ENCODE peak calls at places on chromosomes 12 and 14, in four cellular contexts. V, M, E and W are unnamed samples.

GRCh38 chr14:104322531-104323466 is 184.4 kb downstream of the KIF26A start:
- DNase-seq in V (no peak), M (no peak), E (no peak), W (no peak)

GRCh38 chr14:34676516-34677211 is 37.7 kb downstream of the CFL2 start:
- DNase-seq in V (no peak), M (no peak), E (no peak), W (no peak)

GRCh38 chr12:123453165-123453564 is 4.8 kb upstream of the SNRNP35 start:
- DNase-seq in V (no peak), M (no peak), E (no peak), W (no peak)

GRCh38 chr14:71290960-71291466 is 383.8 kb downstream of the PCNX1 start:
- DNase-seq in V (no peak), M (peak; percentile 58), E (no peak), W (no peak)

GRCh38 chr14:35347323-35348043 is 55.3 kb downstream of the PSMA6 start:
- DNase-seq in V (no peak), M (no peak), E (no peak), W (no peak)

GRCh38 chr12:110176745-110177144 is 52.6 kb downstream of the IFT81 start:
- DNase-seq in V (no peak), M (no peak), E (no peak), W (no peak)

GRCh38 chr12:46402861-46403731 is 30.5 kb upstream of the SLC38A2 start:
- DNase-seq in V (no peak), M (no peak), E (no peak), W (no peak)

GRCh38 chr12:67541625-67541991 is 106.9 kb upstream of the DYRK2 start:
- DNase-seq in V (no peak), M (no peak), E (no peak), W (no peak)

GRCh38 chr12:128258866-128259555 is 8.0 kb upstream of the TMEM132C start:
- DNase-seq in V (no peak), M (no peak), E (no peak), W (no peak)

GRCh38 chr12:28951941-28952340 is 197.1 kb upstream of the FAR2 start:
- DNase-seq in V (no peak), M (no peak), E (no peak), W (no peak)

GRCh38 chr12:58463050-58463449 is 457.3 kb downstream of the LRIG3 start:
- DNase-seq in V (no peak), M (no peak), E (no peak), W (no peak)

GRCh38 chr14:33629721-33630287 is 321.1 kb downstream of the EGLN3 start:
- DNase-seq in V (no peak), M (no peak), E (no peak), W (no peak)

GRCh38 chr12:62317017-62317416 is 56.8 kb downstream of the USP15 start:
- DNase-seq in V (no peak), M (no peak), E (no peak), W (no peak)

GRCh38 chr14:102568115-102568614 is 24.3 kb upstream of the RCOR1 start:
- DNase-seq in V (no peak), M (no peak), E (no peak), W (no peak)

GRCh38 chr14:73696466-73697390 is 17.5 kb downstream of the PNMA1 start:
- DNase-seq in V (no peak), M (peak; percentile 88), E (no peak), W (no peak)

GRCh38 chr12:91023326-91024004 is 18.7 kb upstream of the EPYC start:
- DNase-seq in V (no peak), M (no peak), E (no peak), W (no peak)

GRCh38 chr14:65103150-65103760 is 938 bp upstream of the MAX start:
- DNase-seq in V (no peak), M (no peak), E (no peak), W (no peak)

GRCh38 chr12:11834104-11834812 is 184.8 kb downstream of the ETV6 start:
- DNase-seq in V (no peak), M (no peak), E (no peak), W (no peak)

GRCh38 chr14:61178226-61179060 is 102.7 kb downstream of the TMEM30B start:
- DNase-seq in V (peak; percentile 53), M (no peak), E (no peak), W (no peak)

GRCh38 chr12:72271401-72271740 is 799 bp upstream of the TRHDE start:
- DNase-seq in V (no peak), M (no peak), E (no peak), W (no peak)

GRCh38 chr12:124567035-124567672 is at the start of gene NCOR2:
- DNase-seq in V (no peak), M (no peak), E (no peak), W (no peak)

GRCh38 chr14:35385042-35385839 is 19.3 kb downstream of the NFKBIA start:
- DNase-seq in V (peak; percentile 51), M (no peak), E (no peak), W (no peak)

GRCh38 chr12:109947511-109947910 is 47.4 kb downstream of the TCHP start:
- DNase-seq in V (no peak), M (no peak), E (no peak), W (no peak)

GRCh38 chr12:96338852-96339478 is 61.3 kb downstream of the CDK17 start:
- DNase-seq in V (no peak), M (no peak), E (no peak), W (no peak)

GRCh38 chr12:132672116-132672515 is 15.0 kb downstream of the POLE start:
- DNase-seq in V (no peak), M (no peak), E (no peak), W (no peak)

GRCh38 chr14:68689426-68689825 is 103.4 kb downstream of the ZFP36L1 start:
- DNase-seq in V (no peak), M (no peak), E (no peak), W (no peak)

GRCh38 chr14:61474671-61475070 is 153.3 kb downstream of the PRKCH start:
- DNase-seq in V (no peak), M (no peak), E (no peak), W (peak; percentile 1)

GRCh38 chr12:121400332-121401139 is 618 bp downstream of the RNF34 start:
- DNase-seq in V (peak; percentile 20), M (peak; percentile 56), E (no peak), W (peak; percentile 88)
- TF ChIP-seq POLR2A in V (no peak), M (peak; percentile 81), E (no peak), W (no peak)

GRCh38 chr14:75871181-75871880 is 110.5 kb downstream of the TGFB3 start:
- DNase-seq in V (no peak), M (no peak), E (no peak), W (no peak)
- TF ChIP-seq POLR2A in V (no peak), M (no peak), E (no peak), W (no peak)

GRCh38 chr14:77040309-77040994 is 11.9 kb upstream of the IRF2BPL start:
- DNase-seq in V (peak; percentile 95), M (peak; percentile 99), E (no peak), W (no peak)

GRCh38 chr14:77037886-77038511 is 9.5 kb upstream of the IRF2BPL start:
- DNase-seq in V (no peak), M (no peak), E (no peak), W (no peak)

GRCh38 chr14:77040995-77041744 is 12.7 kb upstream of the IRF2BPL start:
- DNase-seq in V (no peak), M (no peak), E (no peak), W (no peak)

GRCh38 chr14:77040059-77040308 is 11.5 kb upstream of the IRF2BPL start:
- DNase-seq in V (no peak), M (no peak), E (no peak), W (no peak)

DNA sequence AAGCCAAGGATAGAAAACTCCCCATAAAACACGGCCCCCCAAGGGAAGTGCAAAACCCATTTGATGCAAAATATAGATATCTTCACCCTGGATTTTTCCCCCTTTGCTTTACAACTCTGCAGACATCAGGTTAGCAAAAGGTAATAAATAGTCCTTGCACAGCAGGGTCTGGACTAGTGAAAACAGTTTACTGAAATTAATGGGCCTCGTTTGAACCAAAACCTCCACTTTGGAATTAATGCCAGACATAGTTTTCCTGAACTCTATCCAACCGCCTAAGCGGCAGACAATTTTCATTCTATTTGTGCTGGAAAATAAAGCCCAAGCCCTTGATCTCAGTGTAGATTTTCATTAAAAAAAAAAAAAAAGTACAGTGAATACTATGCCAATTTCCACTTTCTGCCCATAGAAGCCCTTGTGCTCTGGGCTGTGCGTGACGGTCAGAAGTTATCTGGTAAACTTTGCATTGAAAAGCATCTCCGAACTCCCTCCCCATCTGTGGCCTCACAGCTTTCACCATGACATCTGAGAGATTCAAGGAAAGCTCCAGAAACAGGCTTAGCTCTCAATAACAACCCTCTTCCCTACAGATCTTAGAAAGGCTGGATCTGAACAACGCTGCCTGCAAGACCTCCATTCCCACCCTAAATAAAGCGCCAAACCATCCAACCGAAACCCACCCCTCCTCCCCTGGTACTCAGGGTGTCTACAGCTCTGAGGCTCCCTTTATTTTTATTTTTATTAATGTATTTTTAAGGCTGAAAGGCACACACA is 11.0 kb upstream of the IRF2BPL start:
- DNase-seq in V (no peak), M (no peak), E (no peak), W (no peak)
- TF ChIP-seq POLR2A in V (no peak), M (no peak), E (no peak), W (no peak)

DNA sequence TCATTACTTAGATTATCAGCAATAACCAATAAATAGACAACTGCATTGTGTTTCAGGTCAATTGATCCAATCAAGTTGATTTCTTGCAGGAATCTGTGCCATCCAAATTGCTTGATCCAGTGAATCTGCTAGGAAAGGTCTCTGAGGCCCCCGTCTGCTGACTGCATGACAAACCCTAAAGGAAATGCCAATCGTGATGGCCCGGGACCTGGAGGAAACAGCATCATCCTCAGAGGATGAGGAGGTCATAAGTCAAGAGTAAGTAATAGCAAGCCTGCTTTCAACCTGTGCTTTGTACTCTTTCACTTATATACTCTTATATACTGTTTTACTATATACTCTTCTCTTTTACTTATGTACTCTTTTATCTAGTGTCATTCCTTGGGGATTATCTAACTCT is 1.9 kb downstream of the TTLL5 start:
- DNase-seq in V (no peak), M (no peak), E (no peak), W (no peak)
- TF ChIP-seq POLR2A in V (no peak), M (no peak), E (no peak), W (no peak)

GRCh38 chr14:69773571-69774276 is 6.8 kb downstream of the SRSF5 start:
- DNase-seq in V (no peak), M (no peak), E (no peak), W (no peak)
- TF ChIP-seq POLR2A in V (no peak), M (no peak), E (no peak), W (no peak)

DNA sequence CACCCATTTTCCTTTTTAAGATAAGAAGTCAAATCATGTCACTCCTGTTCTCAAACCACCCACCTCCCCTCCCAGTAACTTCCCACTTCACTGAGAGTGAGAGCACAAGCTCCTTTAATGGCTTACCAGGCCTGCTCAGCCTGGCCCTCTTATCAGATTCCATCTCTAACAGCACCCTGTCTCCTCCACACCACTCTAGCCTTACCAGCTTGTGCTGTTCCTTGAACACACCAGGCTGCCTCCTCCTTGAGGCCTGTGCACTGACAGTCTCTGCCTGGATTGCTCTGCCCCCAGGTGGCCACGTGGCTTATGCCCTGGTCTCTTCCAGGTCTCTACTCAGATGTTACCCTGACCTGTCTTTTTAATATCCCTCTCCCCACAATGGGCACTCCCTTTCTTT is 40.1 kb upstream of the EVL start:
- DNase-seq in V (no peak), M (no peak), E (peak; percentile 29), W (no peak)
- TF ChIP-seq POLR2A in V (no peak), M (no peak), E (no peak), W (no peak)